ENCODE peak calls at places on chromosomes 3 and 15, in six cellular contexts. K, J, G, B, Z and F are unnamed samples.

GRCh38 chr3:73484656-73485248 is 140.0 kb downstream of the PDZRN3 start:
- DNase-seq in K (no peak), J (no peak), G (no peak), B (no peak), Z (peak; percentile 59), F (no peak)

GRCh38 chr15:99978426-99978825 is 245.2 kb upstream of the LYSMD4 start:
- DNase-seq in K (no peak), J (no peak), G (peak; percentile 37), B (no peak), Z (no peak), F (no peak)

GRCh38 chr3:187340572-187340971 is 27.6 kb upstream of the RTP4 start:
- DNase-seq in K (no peak), J (no peak), G (no peak), B (no peak), Z (no peak), F (no peak)

GRCh38 chr3:89654031-89654430 is 546.6 kb downstream of the EPHA3 start:
- DNase-seq in K (no peak), J (no peak), G (no peak), B (no peak), Z (no peak), F (no peak)

GRCh38 chr3:25380222-25380739 is 47.8 kb upstream of the RARB start:
- DNase-seq in K (no peak), J (no peak), G (no peak), B (no peak), Z (peak; percentile 85), F (peak; percentile 9)

GRCh38 chr15:69760890-69761568 is 308.4 kb downstream of the RPLP1 start:
- DNase-seq in K (peak; percentile 96), J (peak; percentile 88), G (no peak), B (no peak), Z (peak; percentile 99), F (peak; percentile 88)

GRCh38 chr3:15403965-15404364 is 23.4 kb downstream of the METTL6 start:
- DNase-seq in K (no peak), J (no peak), G (no peak), B (no peak), Z (no peak), F (no peak)

GRCh38 chr3:33173672-33174071 is 44.9 kb downstream of the SUSD5 start:
- DNase-seq in K (no peak), J (no peak), G (no peak), B (no peak), Z (no peak), F (no peak)

GRCh38 chr3:180433172-180433571 is 168.8 kb upstream of the TTC14 start:
- DNase-seq in K (peak; percentile 84), J (no peak), G (no peak), B (no peak), Z (no peak), F (peak; percentile 64)

GRCh38 chr3:169952045-169952444 is 14.6 kb upstream of the SEC62 start:
- DNase-seq in K (no peak), J (no peak), G (no peak), B (no peak), Z (no peak), F (no peak)